ENCODE peak calls at places on chromosomes 7 and 10, in five cellular contexts. B is A549, S is memory B cell, J is natural killer cell, O is aorta. Y is an unnamed sample.

GRCh38 chr10:70927221-70927943 is 39.0 kb upstream of the PCBD1 start:
- ATAC-seq in J (no peak), B (no peak), O (no peak), S (no peak), Y (no peak)

GRCh38 chr10:122550983-122551382 is 9.6 kb upstream of the DMBT1 start:
- ATAC-seq in O (no peak), S (no peak), B (no peak), J (no peak), Y (no peak)

GRCh38 chr7:67692425-67692824 is 695.8 kb downstream of the TYW1 start:
- ATAC-seq in O (no peak), J (no peak), B (no peak), S (no peak), Y (no peak)

GRCh38 chr10:92550924-92551323 is 23.0 kb downstream of the IDE start:
- ATAC-seq in O (no peak), J (no peak), S (no peak), B (peak; percentile 72), Y (no peak)

GRCh38 chr7:116585392-116585791 is 60.6 kb downstream of the CAV1 start:
- ATAC-seq in O (no peak), B (no peak), J (no peak), S (no peak), Y (no peak)

GRCh38 chr7:4944939-4945338 is 14.0 kb downstream of the MMD2 start:
- ATAC-seq in S (no peak), B (no peak), O (no peak), J (no peak), Y (no peak)

GRCh38 chr10:43126759-43127424 is 11.4 kb upstream of the CSGALNACT2 start:
- ATAC-seq in J (no peak), S (peak; percentile 67), B (no peak), O (no peak), Y (no peak)

GRCh38 chr10:34721201-34721840 is 93.8 kb downstream of the PARD3 start:
- ATAC-seq in B (peak; percentile 69), S (no peak), O (peak; percentile 27), J (no peak), Y (peak; percentile 95)

GRCh38 chr10:47453435-47454293 is 30.3 kb downstream of the ANXA8 start:
- ATAC-seq in J (no peak), B (no peak), S (no peak), O (no peak), Y (no peak)

GRCh38 chr10:50653758-50654157 is 30.0 kb upstream of the SGMS1 start:
- ATAC-seq in S (no peak), O (no peak), J (no peak), B (no peak), Y (no peak)

GRCh38 chr7:39565538-39565937 is 666 bp upstream of the YAE1 start:
- ATAC-seq in B (peak; percentile 10), J (no peak), O (no peak), S (no peak), Y (peak; percentile 1)

GRCh38 chr10:77248104-77248503 is 389.5 kb downstream of the KCNMA1 start:
- ATAC-seq in S (no peak), B (no peak), O (no peak), J (no peak), Y (peak; percentile 13)

GRCh38 chr7:40583653-40584424 is 449.0 kb downstream of the SUGCT start:
- ATAC-seq in J (no peak), B (no peak), S (no peak), O (no peak), Y (peak; percentile 41)

GRCh38 chr10:49160110-49160509 is 26.3 kb upstream of the FAM170B start:
- ATAC-seq in O (no peak), J (no peak), B (no peak), S (no peak), Y (no peak)

GRCh38 chr10:127190427-127190826 is 6.0 kb downstream of the INSYN2A start:
- ATAC-seq in B (no peak), J (no peak), O (no peak), S (no peak), Y (no peak)

GRCh38 chr7:2805213-2806003 is 38.7 kb downstream of the GNA12 start:
- ATAC-seq in S (no peak), J (no peak), O (no peak), B (no peak), Y (no peak)

GRCh38 chr7:127375626-127376025 is 16.9 kb downstream of the ZNF800 start:
- ATAC-seq in O (no peak), B (no peak), J (no peak), S (no peak), Y (no peak)

GRCh38 chr10:70762441-70763177 is 22.6 kb downstream of the TBATA start:
- ATAC-seq in S (no peak), J (no peak), O (no peak), B (no peak), Y (no peak)

GRCh38 chr10:86439544-86439943 is 72.9 kb upstream of the GRID1 start:
- ATAC-seq in O (peak; percentile 44), B (peak; percentile 56), J (no peak), S (no peak), Y (no peak)

GRCh38 chr10:35208536-35208935 is 81.9 kb downstream of the CREM start:
- ATAC-seq in J (peak; percentile 63), O (no peak), S (no peak), B (no peak), Y (no peak)

GRCh38 chr7:129529643-129530042 is 27.3 kb downstream of the SMKR1 start:
- ATAC-seq in J (no peak), S (no peak), B (no peak), O (no peak), Y (no peak)

GRCh38 chr10:128036746-128037542 is 89.3 kb downstream of the MKI67 start:
- ATAC-seq in B (peak; percentile 68), J (no peak), S (no peak), O (peak; percentile 79), Y (peak; percentile 89)

GRCh38 chr10:74223755-74224530 is 72.9 kb downstream of the ADK start:
- ATAC-seq in B (peak; percentile 83), J (no peak), S (no peak), O (no peak), Y (peak; percentile 77)

GRCh38 chr10:79438021-79438698 is 7.3 kb downstream of the ZCCHC24 start:
- ATAC-seq in B (peak; percentile 66), J (no peak), O (no peak), S (no peak), Y (peak; percentile 15)

GRCh38 chr10:30398193-30398592 is 35.8 kb upstream of the MAP3K8 start:
- ATAC-seq in O (no peak), B (no peak), S (no peak), J (no peak), Y (no peak)

GRCh38 chr7:97130417-97131139 is 13.1 kb downstream of the SDHAF3 start:
- ATAC-seq in J (no peak), B (no peak), S (no peak), O (no peak), Y (peak; percentile 21)

GRCh38 chr7:77903597-77903996 is 105.0 kb downstream of the PHTF2 start:
- ATAC-seq in B (peak; percentile 93), O (no peak), J (no peak), S (peak; percentile 60), Y (peak; percentile 92)

GRCh38 chr10:23412223-23412622 is 26.7 kb upstream of the OTUD1 start:
- ATAC-seq in O (no peak), B (no peak), J (no peak), S (no peak), Y (peak; percentile 49)

GRCh38 chr7:54690059-54690443 is 69.0 kb downstream of the SEC61G start:
- ATAC-seq in B (no peak), S (no peak), J (no peak), O (no peak), Y (no peak)

GRCh38 chr10:132429281-132430230 is 32.6 kb downstream of the PWWP2B start:
- ATAC-seq in O (no peak), B (peak; percentile 20), J (no peak), S (no peak), Y (no peak)

GRCh38 chr10:63376560-63377304 is 89.0 kb downstream of the JMJD1C start:
- ATAC-seq in S (peak; percentile 99), B (no peak), O (no peak), J (no peak), Y (no peak)

GRCh38 chr7:102891693-102892261 is 21.0 kb upstream of the LRRC17 start:
- ATAC-seq in J (no peak), O (peak; percentile 61), S (no peak), B (peak; percentile 89), Y (peak; percentile 92)

GRCh38 chr7:33813331-33813730 is 92.0 kb upstream of the BMPER start:
- ATAC-seq in B (no peak), O (no peak), J (no peak), S (no peak), Y (no peak)

GRCh38 chr10:96637709-96638108 is 50.9 kb upstream of the TM9SF3 start:
- ATAC-seq in B (no peak), J (no peak), S (no peak), O (no peak), Y (no peak)

GRCh38 chr7:71278301-71278700 is 146.4 kb downstream of the GALNT17 start:
- ATAC-seq in J (no peak), B (no peak), O (no peak), S (no peak), Y (no peak)

GRCh38 chr7:50953303-50953702 is 170.6 kb upstream of the GRB10 start:
- ATAC-seq in J (no peak), S (no peak), B (no peak), O (no peak), Y (no peak)

GRCh38 chr7:8283968-8284367 is 22.0 kb upstream of the ICA1 start:
- ATAC-seq in S (no peak), O (no peak), J (no peak), B (no peak), Y (no peak)